ENCODE peak calls at places on chromosome 1, in seven cellular contexts. H is transverse colon, Y is PC-3, N is fibroblast of lung, D is tibial nerve, J is HepG2, C is dorsolateral prefrontal cortex. X is an unnamed sample.

GRCh38 chr1:51236548-51237312 is 657 bp downstream of the RNF11 start:
- DNase-seq in H (peak), Y (peak), N (peak), D (peak), J (no peak), C (peak), X (peak)

GRCh38 chr1:43872280-43872679 is 61.3 kb upstream of the ARTN start:
- DNase-seq in H (no peak), Y (peak), N (no peak), D (no peak), J (no peak), C (no peak), X (no peak)

GRCh38 chr1:205590777-205591513 is 40.9 kb downstream of the ELK4 start:
- DNase-seq in H (no peak), Y (no peak), N (no peak), D (no peak), J (no peak), C (no peak), X (no peak)

GRCh38 chr1:179129702-179130473 is 48.0 kb downstream of the TOR3A start:
- DNase-seq in H (no peak), Y (no peak), N (peak), D (no peak), J (no peak), C (no peak), X (no peak)

GRCh38 chr1:152013664-152014237 is 20.1 kb upstream of the S100A10 start:
- DNase-seq in H (peak), Y (peak), N (peak), D (no peak), J (no peak), C (no peak), X (no peak)

GRCh38 chr1:203690730-203691129 is 64.1 kb downstream of the ATP2B4 start:
- DNase-seq in H (no peak), Y (no peak), N (no peak), D (no peak), J (no peak), C (no peak), X (no peak)

GRCh38 chr1:240999826-241000225 is 357.2 kb downstream of the RGS7 start:
- DNase-seq in H (no peak), Y (no peak), N (no peak), D (no peak), J (no peak), C (no peak), X (no peak)

GRCh38 chr1:19644761-19645543 is 841 bp downstream of the NBL1 start:
- DNase-seq in H (peak), Y (peak), N (no peak), D (no peak), J (no peak), C (no peak), X (peak)

GRCh38 chr1:49333946-49334345 is 557.3 kb upstream of the BEND5 start:
- DNase-seq in H (no peak), Y (no peak), N (peak), D (no peak), J (no peak), C (no peak), X (no peak)

GRCh38 chr1:21539933-21540332 is 30.7 kb downstream of the ALPL start:
- DNase-seq in H (peak), Y (peak), N (peak), D (no peak), J (peak), C (peak), X (peak)
- TF ChIP-seq CTCF in H (peak), Y (peak), N (no peak), D (no peak), J (peak), C (no peak), X (peak)

DNA sequence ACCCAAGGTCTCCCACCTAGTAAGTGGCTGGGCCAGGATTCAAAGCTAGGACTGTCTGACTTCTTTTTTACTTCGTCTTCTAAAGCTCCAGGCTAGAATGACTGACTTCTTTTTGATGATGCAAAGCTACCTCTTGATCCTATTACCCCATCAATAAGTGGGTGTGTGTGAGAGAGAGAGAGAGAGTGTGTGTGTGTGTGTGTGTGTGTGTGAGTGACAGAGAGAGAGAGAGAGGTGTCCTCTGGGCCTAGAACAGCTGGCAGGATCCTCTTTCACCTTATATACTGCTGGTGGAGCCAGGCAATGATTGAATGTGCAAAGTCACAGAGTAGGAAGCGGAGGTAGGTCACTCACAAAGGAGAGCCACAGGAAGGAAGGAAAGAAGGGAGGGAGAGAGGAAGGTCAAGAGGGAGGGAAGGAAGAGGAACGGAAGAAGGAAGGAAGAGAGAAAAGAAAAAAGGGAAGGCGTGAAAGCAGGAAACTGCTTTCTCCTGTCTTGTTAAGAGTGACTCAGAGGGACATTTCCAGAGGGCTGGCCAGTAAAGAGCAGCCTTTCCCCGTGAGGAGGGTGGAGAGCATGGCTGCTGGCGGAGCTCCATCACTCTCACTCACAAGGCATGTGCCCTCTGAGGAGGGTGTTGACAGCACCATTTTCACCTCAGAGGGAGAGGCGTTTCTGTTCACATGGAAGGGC is 68.9 kb downstream of the CDC7 start:
- DNase-seq in H (peak), Y (peak), N (peak), D (peak), J (no peak), C (no peak), X (peak)
- H3K27ac ChIP-seq in H (peak), Y (peak), N (peak), D (peak), J (no peak), C (no peak), X (peak)

GRCh38 chr1:6033986-6034749 is 11.5 kb upstream of the KCNAB2 start:
- DNase-seq in H (peak), Y (peak), N (no peak), D (no peak), J (peak), C (peak), X (no peak)
- TF ChIP-seq CTCF in H (peak), Y (peak), N (peak), D (peak), J (peak), C (peak), X (peak)

DNA sequence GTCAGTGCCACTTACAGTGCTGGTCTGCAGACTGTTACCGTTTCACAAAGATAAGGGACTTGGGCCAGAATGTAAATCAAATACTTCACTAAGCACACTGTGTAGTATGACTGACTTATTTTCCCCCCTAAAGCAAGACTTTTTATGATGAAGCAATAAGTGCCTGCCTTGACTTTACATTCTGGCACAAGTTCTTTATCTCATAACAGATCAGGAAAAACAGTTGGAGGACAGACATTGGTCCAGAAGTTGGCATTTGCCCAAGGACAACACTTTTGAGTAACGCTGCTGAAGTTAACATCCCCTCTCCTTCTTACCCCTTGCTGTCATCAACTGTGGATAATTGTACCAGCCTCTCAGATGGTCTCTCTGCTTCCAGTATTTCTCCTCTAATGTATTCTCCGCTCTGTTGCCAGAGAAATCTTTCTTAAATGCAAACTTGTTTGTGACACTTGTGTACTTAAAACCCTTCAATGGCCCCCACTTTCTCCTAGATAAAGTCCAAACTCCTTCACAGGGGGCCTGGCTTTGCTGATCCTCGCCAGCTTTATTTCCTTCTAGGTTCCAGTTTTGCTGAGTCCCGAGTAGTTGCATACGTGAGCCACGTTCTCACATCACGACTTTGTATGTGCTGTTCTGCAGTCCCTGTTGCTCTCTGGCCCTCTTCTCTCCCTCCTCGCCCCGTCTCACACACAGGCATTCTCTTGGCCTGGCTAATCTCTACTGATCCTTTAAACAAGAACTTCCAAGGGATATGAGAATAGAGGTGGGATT is 45.7 kb downstream of the S1PR1 start:
- DNase-seq in H (no peak), Y (no peak), N (peak), D (no peak), J (no peak), C (no peak), X (no peak)
- H3K27ac ChIP-seq in H (no peak), Y (no peak), N (no peak), D (no peak), J (no peak), C (no peak), X (no peak)

DNA sequence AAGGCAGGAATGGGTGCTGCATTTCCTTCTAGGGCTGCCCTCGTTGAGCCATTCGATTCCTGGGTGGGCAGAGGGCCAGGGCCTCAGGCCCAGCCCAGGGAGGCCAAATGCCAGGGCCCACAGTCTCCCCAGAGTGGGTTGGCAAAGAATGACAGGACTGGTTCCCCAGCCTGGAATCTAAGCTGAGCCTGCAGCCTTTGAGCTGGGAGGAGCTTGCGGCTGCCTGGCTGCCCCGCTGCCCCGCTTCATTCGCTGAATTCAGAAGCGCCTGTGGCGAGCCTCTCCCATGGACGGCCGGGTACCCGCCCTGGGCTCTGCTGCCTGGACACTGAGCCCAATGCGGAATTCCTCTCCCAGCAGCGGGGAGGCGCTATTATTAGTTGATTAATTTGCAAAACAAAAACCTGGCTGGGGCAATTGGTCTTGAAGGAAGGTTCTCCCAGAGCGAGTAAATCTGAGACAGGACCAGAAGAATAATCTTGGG is 32.3 kb upstream of the TARDBP start:
- DNase-seq in H (peak), Y (peak), N (peak), D (peak), J (peak), C (peak), X (peak)
- TF ChIP-seq CTCF in H (peak), Y (peak), N (peak), D (peak), J (peak), C (peak), X (peak)